ENCODE peak calls at places on chromosome 19, in seven cellular contexts. One of them, this sample, is unnamed.

GRCh38 chr19:4589579-4590410 is 30.3 kb upstream of the SEMA6B start:
- DNase-seq in suprapubic skin: no peak
- DNase-seq in activated T-helper 1 cell treated with anti-CD3 and anti-CD28 coated beads, Interleukin-12 subunit alpha, Interleukin-12 subunit beta, Interleukin-2, Interleukin-4 antibody, amounts not matched to agents 30 ng/mL and 10 ng/mL and 1 ng/mL, durations not matched to agents 14 hours and 24 hours and 36 hours: no peak
- DNase-seq in psoas muscle: no peak
- DNase-seq in ovary: no peak
- DNase-seq in heart left ventricle: peak
- DNase-seq in cardiac fibroblast: no peak
- DNase-seq in this sample: no peak

GRCh38 chr19:7340959-7341837 is 7.5 kb upstream of the ARHGEF18 start:
- DNase-seq in suprapubic skin: peak
- DNase-seq in activated T-helper 1 cell treated with anti-CD3 and anti-CD28 coated beads, Interleukin-12 subunit alpha, Interleukin-12 subunit beta, Interleukin-2, Interleukin-4 antibody, amounts not matched to agents 30 ng/mL and 10 ng/mL and 1 ng/mL, durations not matched to agents 14 hours and 24 hours and 36 hours: peak
- DNase-seq in psoas muscle: peak
- DNase-seq in ovary: peak
- DNase-seq in heart left ventricle: peak
- DNase-seq in cardiac fibroblast: peak
- DNase-seq in this sample: peak

GRCh38 chr19:45139286-45140143 is 21.3 kb downstream of the NKPD1 start:
- DNase-seq in suprapubic skin: no peak
- DNase-seq in activated T-helper 1 cell treated with anti-CD3 and anti-CD28 coated beads, Interleukin-12 subunit alpha, Interleukin-12 subunit beta, Interleukin-2, Interleukin-4 antibody, amounts not matched to agents 30 ng/mL and 10 ng/mL and 1 ng/mL, durations not matched to agents 14 hours and 24 hours and 36 hours: no peak
- DNase-seq in psoas muscle: no peak
- DNase-seq in ovary: no peak
- DNase-seq in heart left ventricle: no peak
- DNase-seq in cardiac fibroblast: no peak
- DNase-seq in this sample: no peak

GRCh38 chr19:46620716-46621115 is 4.2 kb downstream of the PTGIR start:
- DNase-seq in suprapubic skin: no peak
- DNase-seq in activated T-helper 1 cell treated with anti-CD3 and anti-CD28 coated beads, Interleukin-12 subunit alpha, Interleukin-12 subunit beta, Interleukin-2, Interleukin-4 antibody, amounts not matched to agents 30 ng/mL and 10 ng/mL and 1 ng/mL, durations not matched to agents 14 hours and 24 hours and 36 hours: no peak
- DNase-seq in psoas muscle: peak
- DNase-seq in ovary: no peak
- DNase-seq in heart left ventricle: peak
- DNase-seq in cardiac fibroblast: peak
- DNase-seq in this sample: peak

GRCh38 chr19:13366529-13367143 is 139.6 kb downstream of the CACNA1A start:
- DNase-seq in suprapubic skin: no peak
- DNase-seq in activated T-helper 1 cell treated with anti-CD3 and anti-CD28 coated beads, Interleukin-12 subunit alpha, Interleukin-12 subunit beta, Interleukin-2, Interleukin-4 antibody, amounts not matched to agents 30 ng/mL and 10 ng/mL and 1 ng/mL, durations not matched to agents 14 hours and 24 hours and 36 hours: no peak
- DNase-seq in psoas muscle: no peak
- DNase-seq in ovary: no peak
- DNase-seq in heart left ventricle: no peak
- DNase-seq in cardiac fibroblast: peak
- DNase-seq in this sample: no peak

GRCh38 chr19:2867025-2867991 is at the start of gene ZNF556:
- DNase-seq in suprapubic skin: no peak
- DNase-seq in activated T-helper 1 cell treated with anti-CD3 and anti-CD28 coated beads, Interleukin-12 subunit alpha, Interleukin-12 subunit beta, Interleukin-2, Interleukin-4 antibody, amounts not matched to agents 30 ng/mL and 10 ng/mL and 1 ng/mL, durations not matched to agents 14 hours and 24 hours and 36 hours: no peak
- DNase-seq in psoas muscle: peak
- DNase-seq in ovary: peak
- DNase-seq in heart left ventricle: no peak
- DNase-seq in cardiac fibroblast: no peak
- DNase-seq in this sample: no peak

GRCh38 chr19:38062959-38063786 is 156.2 kb downstream of the SIPA1L3 start:
- DNase-seq in suprapubic skin: no peak
- DNase-seq in activated T-helper 1 cell treated with anti-CD3 and anti-CD28 coated beads, Interleukin-12 subunit alpha, Interleukin-12 subunit beta, Interleukin-2, Interleukin-4 antibody, amounts not matched to agents 30 ng/mL and 10 ng/mL and 1 ng/mL, durations not matched to agents 14 hours and 24 hours and 36 hours: no peak
- DNase-seq in psoas muscle: no peak
- DNase-seq in ovary: no peak
- DNase-seq in heart left ventricle: no peak
- DNase-seq in cardiac fibroblast: no peak
- DNase-seq in this sample: no peak

GRCh38 chr19:1401138-1401888 is at the start of gene GAMT:
- DNase-seq in suprapubic skin: no peak
- DNase-seq in activated T-helper 1 cell treated with anti-CD3 and anti-CD28 coated beads, Interleukin-12 subunit alpha, Interleukin-12 subunit beta, Interleukin-2, Interleukin-4 antibody, amounts not matched to agents 30 ng/mL and 10 ng/mL and 1 ng/mL, durations not matched to agents 14 hours and 24 hours and 36 hours: peak
- DNase-seq in psoas muscle: no peak
- DNase-seq in ovary: peak
- DNase-seq in heart left ventricle: peak
- DNase-seq in cardiac fibroblast: peak
- DNase-seq in this sample: no peak

GRCh38 chr19:58091251-58091995 is 6.6 kb downstream of the ZSCAN18 start:
- DNase-seq in suprapubic skin: no peak
- DNase-seq in activated T-helper 1 cell treated with anti-CD3 and anti-CD28 coated beads, Interleukin-12 subunit alpha, Interleukin-12 subunit beta, Interleukin-2, Interleukin-4 antibody, amounts not matched to agents 30 ng/mL and 10 ng/mL and 1 ng/mL, durations not matched to agents 14 hours and 24 hours and 36 hours: no peak
- DNase-seq in psoas muscle: peak
- DNase-seq in ovary: no peak
- DNase-seq in heart left ventricle: no peak
- DNase-seq in cardiac fibroblast: no peak
- DNase-seq in this sample: no peak

GRCh38 chr19:40144151-40144550 is 47.1 kb upstream of the MAP3K10 start:
- DNase-seq in suprapubic skin: no peak
- DNase-seq in activated T-helper 1 cell treated with anti-CD3 and anti-CD28 coated beads, Interleukin-12 subunit alpha, Interleukin-12 subunit beta, Interleukin-2, Interleukin-4 antibody, amounts not matched to agents 30 ng/mL and 10 ng/mL and 1 ng/mL, durations not matched to agents 14 hours and 24 hours and 36 hours: no peak
- DNase-seq in psoas muscle: no peak
- DNase-seq in ovary: no peak
- DNase-seq in heart left ventricle: no peak
- DNase-seq in cardiac fibroblast: no peak
- DNase-seq in this sample: no peak

GRCh38 chr19:29263305-29264080 is 50.5 kb upstream of the UQCRFS1 start:
- DNase-seq in suprapubic skin: no peak
- DNase-seq in activated T-helper 1 cell treated with anti-CD3 and anti-CD28 coated beads, Interleukin-12 subunit alpha, Interleukin-12 subunit beta, Interleukin-2, Interleukin-4 antibody, amounts not matched to agents 30 ng/mL and 10 ng/mL and 1 ng/mL, durations not matched to agents 14 hours and 24 hours and 36 hours: peak
- DNase-seq in psoas muscle: peak
- DNase-seq in ovary: peak
- DNase-seq in heart left ventricle: no peak
- DNase-seq in cardiac fibroblast: peak
- DNase-seq in this sample: peak

GRCh38 chr19:7665076-7665475 is 3.8 kb upstream of the RETN start:
- DNase-seq in suprapubic skin: no peak
- DNase-seq in activated T-helper 1 cell treated with anti-CD3 and anti-CD28 coated beads, Interleukin-12 subunit alpha, Interleukin-12 subunit beta, Interleukin-2, Interleukin-4 antibody, amounts not matched to agents 30 ng/mL and 10 ng/mL and 1 ng/mL, durations not matched to agents 14 hours and 24 hours and 36 hours: no peak
- DNase-seq in psoas muscle: no peak
- DNase-seq in ovary: no peak
- DNase-seq in heart left ventricle: no peak
- DNase-seq in cardiac fibroblast: peak
- DNase-seq in this sample: no peak

GRCh38 chr19:54533476-54533875 is 30.8 kb downstream of the LAIR2 start:
- DNase-seq in suprapubic skin: no peak
- DNase-seq in activated T-helper 1 cell treated with anti-CD3 and anti-CD28 coated beads, Interleukin-12 subunit alpha, Interleukin-12 subunit beta, Interleukin-2, Interleukin-4 antibody, amounts not matched to agents 30 ng/mL and 10 ng/mL and 1 ng/mL, durations not matched to agents 14 hours and 24 hours and 36 hours: no peak
- DNase-seq in psoas muscle: no peak
- DNase-seq in ovary: no peak
- DNase-seq in heart left ventricle: no peak
- DNase-seq in cardiac fibroblast: no peak
- DNase-seq in this sample: no peak

GRCh38 chr19:28489126-28489660 is 723.8 kb downstream of the UQCRFS1 start:
- DNase-seq in suprapubic skin: no peak
- DNase-seq in activated T-helper 1 cell treated with anti-CD3 and anti-CD28 coated beads, Interleukin-12 subunit alpha, Interleukin-12 subunit beta, Interleukin-2, Interleukin-4 antibody, amounts not matched to agents 30 ng/mL and 10 ng/mL and 1 ng/mL, durations not matched to agents 14 hours and 24 hours and 36 hours: no peak
- DNase-seq in psoas muscle: no peak
- DNase-seq in ovary: no peak
- DNase-seq in heart left ventricle: no peak
- DNase-seq in cardiac fibroblast: no peak
- DNase-seq in this sample: no peak

GRCh38 chr19:58227964-58228583 is 640 bp upstream of the ZNF544 start:
- DNase-seq in suprapubic skin: no peak
- DNase-seq in activated T-helper 1 cell treated with anti-CD3 and anti-CD28 coated beads, Interleukin-12 subunit alpha, Interleukin-12 subunit beta, Interleukin-2, Interleukin-4 antibody, amounts not matched to agents 30 ng/mL and 10 ng/mL and 1 ng/mL, durations not matched to agents 14 hours and 24 hours and 36 hours: no peak
- DNase-seq in psoas muscle: no peak
- DNase-seq in ovary: no peak
- DNase-seq in heart left ventricle: no peak
- DNase-seq in cardiac fibroblast: no peak
- DNase-seq in this sample: no peak

GRCh38 chr19:4768934-4769777 is 22.4 kb upstream of the FEM1A start:
- DNase-seq in suprapubic skin: peak
- DNase-seq in activated T-helper 1 cell treated with anti-CD3 and anti-CD28 coated beads, Interleukin-12 subunit alpha, Interleukin-12 subunit beta, Interleukin-2, Interleukin-4 antibody, amounts not matched to agents 30 ng/mL and 10 ng/mL and 1 ng/mL, durations not matched to agents 14 hours and 24 hours and 36 hours: peak
- DNase-seq in psoas muscle: peak
- DNase-seq in ovary: peak
- DNase-seq in heart left ventricle: peak
- DNase-seq in cardiac fibroblast: peak
- DNase-seq in this sample: peak

GRCh38 chr19:22532388-22533310 is 101.5 kb upstream of the ZNF492 start:
- DNase-seq in suprapubic skin: no peak
- DNase-seq in activated T-helper 1 cell treated with anti-CD3 and anti-CD28 coated beads, Interleukin-12 subunit alpha, Interleukin-12 subunit beta, Interleukin-2, Interleukin-4 antibody, amounts not matched to agents 30 ng/mL and 10 ng/mL and 1 ng/mL, durations not matched to agents 14 hours and 24 hours and 36 hours: no peak
- DNase-seq in psoas muscle: peak
- DNase-seq in ovary: peak
- DNase-seq in heart left ventricle: peak
- DNase-seq in cardiac fibroblast: no peak
- DNase-seq in this sample: peak

GRCh38 chr19:49064768-49065611 is at the start of gene NTF4:
- DNase-seq in suprapubic skin: no peak
- DNase-seq in activated T-helper 1 cell treated with anti-CD3 and anti-CD28 coated beads, Interleukin-12 subunit alpha, Interleukin-12 subunit beta, Interleukin-2, Interleukin-4 antibody, amounts not matched to agents 30 ng/mL and 10 ng/mL and 1 ng/mL, durations not matched to agents 14 hours and 24 hours and 36 hours: no peak
- DNase-seq in psoas muscle: peak
- DNase-seq in ovary: peak
- DNase-seq in heart left ventricle: no peak
- DNase-seq in cardiac fibroblast: peak
- DNase-seq in this sample: no peak